ENCODE peak calls at places on chromosome 11, in nine cellular contexts. One of them, this sample, is unnamed.

GRCh38 chr11:97982512-97982911 is 1038.2 kb upstream of the CNTN5 start:
- DNase-seq in endothelial cell: no peak
- DNase-seq in stomach: no peak
- DNase-seq in RWPE2: no peak
- DNase-seq in MM.1S: no peak
- DNase-seq in cardiac muscle cell: no peak
- DNase-seq in HFFc6: no peak
- DNase-seq in cardiac fibroblast: no peak
- DNase-seq in fibroblast of lung: no peak
- DNase-seq in this sample: no peak

GRCh38 chr11:111344032-111344431 is 35.0 kb downstream of the POU2AF1 start:
- DNase-seq in endothelial cell: no peak
- DNase-seq in stomach: no peak
- DNase-seq in RWPE2: no peak
- DNase-seq in MM.1S: no peak
- DNase-seq in cardiac muscle cell: peak
- DNase-seq in HFFc6: peak
- DNase-seq in cardiac fibroblast: peak
- DNase-seq in fibroblast of lung: peak
- DNase-seq in this sample: no peak

GRCh38 chr11:120196857-120197253 is 14.0 kb upstream of the OAF start:
- DNase-seq in endothelial cell: no peak
- DNase-seq in stomach: no peak
- DNase-seq in RWPE2: no peak
- DNase-seq in MM.1S: no peak
- DNase-seq in cardiac muscle cell: no peak
- DNase-seq in HFFc6: no peak
- DNase-seq in cardiac fibroblast: no peak
- DNase-seq in fibroblast of lung: no peak
- DNase-seq in this sample: no peak

GRCh38 chr11:33617672-33618362 is 82.8 kb downstream of the C11orf91 start:
- DNase-seq in endothelial cell: no peak
- DNase-seq in stomach: no peak
- DNase-seq in RWPE2: no peak
- DNase-seq in MM.1S: no peak
- DNase-seq in cardiac muscle cell: no peak
- DNase-seq in HFFc6: no peak
- DNase-seq in cardiac fibroblast: peak
- DNase-seq in fibroblast of lung: peak
- DNase-seq in this sample: no peak

GRCh38 chr11:117909611-117910382 is 19.4 kb downstream of the TMPRSS13 start:
- DNase-seq in endothelial cell: no peak
- DNase-seq in stomach: no peak
- DNase-seq in RWPE2: peak
- DNase-seq in MM.1S: no peak
- DNase-seq in cardiac muscle cell: no peak
- DNase-seq in HFFc6: no peak
- DNase-seq in cardiac fibroblast: no peak
- DNase-seq in fibroblast of lung: no peak
- DNase-seq in this sample: no peak

GRCh38 chr11:116782728-116783127 is 5.1 kb downstream of the ZPR1 start:
- DNase-seq in endothelial cell: no peak
- DNase-seq in stomach: no peak
- DNase-seq in RWPE2: no peak
- DNase-seq in MM.1S: no peak
- DNase-seq in cardiac muscle cell: peak
- DNase-seq in HFFc6: peak
- DNase-seq in cardiac fibroblast: peak
- DNase-seq in fibroblast of lung: peak
- DNase-seq in this sample: no peak

GRCh38 chr11:31417357-31417756 is 47.7 kb downstream of the DNAJC24 start:
- DNase-seq in endothelial cell: no peak
- DNase-seq in stomach: no peak
- DNase-seq in RWPE2: no peak
- DNase-seq in MM.1S: no peak
- DNase-seq in cardiac muscle cell: no peak
- DNase-seq in HFFc6: no peak
- DNase-seq in cardiac fibroblast: no peak
- DNase-seq in fibroblast of lung: no peak
- DNase-seq in this sample: no peak

GRCh38 chr11:105181521-105181920 is 42.0 kb upstream of the CARD18 start:
- DNase-seq in endothelial cell: no peak
- DNase-seq in stomach: no peak
- DNase-seq in RWPE2: no peak
- DNase-seq in MM.1S: no peak
- DNase-seq in cardiac muscle cell: peak
- DNase-seq in HFFc6: no peak
- DNase-seq in cardiac fibroblast: peak
- DNase-seq in fibroblast of lung: peak
- DNase-seq in this sample: no peak

GRCh38 chr11:90229791-90230190 is 6.9 kb upstream of the CHORDC1 start:
- DNase-seq in endothelial cell: no peak
- DNase-seq in stomach: no peak
- DNase-seq in RWPE2: no peak
- DNase-seq in MM.1S: no peak
- DNase-seq in cardiac muscle cell: peak
- DNase-seq in HFFc6: peak
- DNase-seq in cardiac fibroblast: peak
- DNase-seq in fibroblast of lung: peak
- DNase-seq in this sample: no peak

GRCh38 chr11:110289472-110289871 is 6.9 kb downstream of the RDX start:
- DNase-seq in endothelial cell: no peak
- DNase-seq in stomach: no peak
- DNase-seq in RWPE2: no peak
- DNase-seq in MM.1S: no peak
- DNase-seq in cardiac muscle cell: no peak
- DNase-seq in HFFc6: no peak
- DNase-seq in cardiac fibroblast: peak
- DNase-seq in fibroblast of lung: peak
- DNase-seq in this sample: no peak

GRCh38 chr11:90532125-90532524 is 309.3 kb upstream of the CHORDC1 start:
- DNase-seq in endothelial cell: no peak
- DNase-seq in stomach: no peak
- DNase-seq in RWPE2: no peak
- DNase-seq in MM.1S: no peak
- DNase-seq in cardiac muscle cell: no peak
- DNase-seq in HFFc6: no peak
- DNase-seq in cardiac fibroblast: no peak
- DNase-seq in fibroblast of lung: no peak
- DNase-seq in this sample: no peak

GRCh38 chr11:6297831-6298230 is 22.5 kb downstream of the CAVIN3 start:
- DNase-seq in endothelial cell: no peak
- DNase-seq in stomach: no peak
- DNase-seq in RWPE2: no peak
- DNase-seq in MM.1S: no peak
- DNase-seq in cardiac muscle cell: no peak
- DNase-seq in HFFc6: no peak
- DNase-seq in cardiac fibroblast: peak
- DNase-seq in fibroblast of lung: no peak
- DNase-seq in this sample: no peak

GRCh38 chr11:12005476-12005875 is 3.0 kb downstream of the DKK3 start:
- DNase-seq in endothelial cell: no peak
- DNase-seq in stomach: no peak
- DNase-seq in RWPE2: no peak
- DNase-seq in MM.1S: no peak
- DNase-seq in cardiac muscle cell: peak
- DNase-seq in HFFc6: peak
- DNase-seq in cardiac fibroblast: peak
- DNase-seq in fibroblast of lung: peak
- DNase-seq in this sample: no peak

GRCh38 chr11:84722583-84723108 is 904.5 kb downstream of the DLG2 start:
- DNase-seq in endothelial cell: no peak
- DNase-seq in stomach: no peak
- DNase-seq in RWPE2: no peak
- DNase-seq in MM.1S: peak
- DNase-seq in cardiac muscle cell: no peak
- DNase-seq in HFFc6: no peak
- DNase-seq in cardiac fibroblast: no peak
- DNase-seq in fibroblast of lung: no peak
- DNase-seq in this sample: peak
- TF ChIP-seq CTCF in endothelial cell: no peak
- TF ChIP-seq CTCF in stomach: no peak
- TF ChIP-seq CTCF in RWPE2: no peak
- TF ChIP-seq CTCF in MM.1S: peak
- TF ChIP-seq CTCF in cardiac muscle cell: no peak
- TF ChIP-seq CTCF in HFFc6: no peak
- TF ChIP-seq CTCF in cardiac fibroblast: no peak
- TF ChIP-seq CTCF in fibroblast of lung: no peak
- TF ChIP-seq CTCF in this sample: peak

GRCh38 chr11:46363455-46363920 is 16.2 kb downstream of the DGKZ start:
- DNase-seq in endothelial cell: no peak
- DNase-seq in stomach: no peak
- DNase-seq in RWPE2: no peak
- DNase-seq in MM.1S: no peak
- DNase-seq in cardiac muscle cell: no peak
- DNase-seq in HFFc6: peak
- DNase-seq in cardiac fibroblast: peak
- DNase-seq in fibroblast of lung: peak
- DNase-seq in this sample: no peak
- TF ChIP-seq CTCF in endothelial cell: no peak
- TF ChIP-seq CTCF in stomach: no peak
- TF ChIP-seq CTCF in RWPE2: no peak
- TF ChIP-seq CTCF in MM.1S: no peak
- TF ChIP-seq CTCF in cardiac muscle cell: no peak
- TF ChIP-seq CTCF in HFFc6: no peak
- TF ChIP-seq CTCF in cardiac fibroblast: peak
- TF ChIP-seq CTCF in fibroblast of lung: no peak
- TF ChIP-seq CTCF in this sample: no peak

GRCh38 chr11:8309862-8310261 is 46.2 kb upstream of the LMO1 start:
- DNase-seq in endothelial cell: no peak
- DNase-seq in stomach: no peak
- DNase-seq in RWPE2: peak
- DNase-seq in MM.1S: no peak
- DNase-seq in cardiac muscle cell: no peak
- DNase-seq in HFFc6: no peak
- DNase-seq in cardiac fibroblast: no peak
- DNase-seq in fibroblast of lung: no peak
- DNase-seq in this sample: no peak
- TF ChIP-seq CTCF in endothelial cell: no peak
- TF ChIP-seq CTCF in stomach: no peak
- TF ChIP-seq CTCF in RWPE2: peak
- TF ChIP-seq CTCF in MM.1S: no peak
- TF ChIP-seq CTCF in cardiac muscle cell: no peak
- TF ChIP-seq CTCF in HFFc6: no peak
- TF ChIP-seq CTCF in cardiac fibroblast: no peak
- TF ChIP-seq CTCF in fibroblast of lung: no peak
- TF ChIP-seq CTCF in this sample: no peak

GRCh38 chr11:74398244-74399159 is at the start of gene PGM2L1:
- DNase-seq in endothelial cell: peak
- DNase-seq in stomach: peak
- DNase-seq in RWPE2: peak
- DNase-seq in MM.1S: peak
- DNase-seq in cardiac muscle cell: peak
- DNase-seq in HFFc6: peak
- DNase-seq in cardiac fibroblast: peak
- DNase-seq in fibroblast of lung: peak
- DNase-seq in this sample: peak

GRCh38 chr11:74403607-74404006 is 5.4 kb upstream of the PGM2L1 start:
- DNase-seq in endothelial cell: no peak
- DNase-seq in stomach: no peak
- DNase-seq in RWPE2: no peak
- DNase-seq in MM.1S: no peak
- DNase-seq in cardiac muscle cell: no peak
- DNase-seq in HFFc6: no peak
- DNase-seq in cardiac fibroblast: no peak
- DNase-seq in fibroblast of lung: no peak
- DNase-seq in this sample: no peak

DNA sequence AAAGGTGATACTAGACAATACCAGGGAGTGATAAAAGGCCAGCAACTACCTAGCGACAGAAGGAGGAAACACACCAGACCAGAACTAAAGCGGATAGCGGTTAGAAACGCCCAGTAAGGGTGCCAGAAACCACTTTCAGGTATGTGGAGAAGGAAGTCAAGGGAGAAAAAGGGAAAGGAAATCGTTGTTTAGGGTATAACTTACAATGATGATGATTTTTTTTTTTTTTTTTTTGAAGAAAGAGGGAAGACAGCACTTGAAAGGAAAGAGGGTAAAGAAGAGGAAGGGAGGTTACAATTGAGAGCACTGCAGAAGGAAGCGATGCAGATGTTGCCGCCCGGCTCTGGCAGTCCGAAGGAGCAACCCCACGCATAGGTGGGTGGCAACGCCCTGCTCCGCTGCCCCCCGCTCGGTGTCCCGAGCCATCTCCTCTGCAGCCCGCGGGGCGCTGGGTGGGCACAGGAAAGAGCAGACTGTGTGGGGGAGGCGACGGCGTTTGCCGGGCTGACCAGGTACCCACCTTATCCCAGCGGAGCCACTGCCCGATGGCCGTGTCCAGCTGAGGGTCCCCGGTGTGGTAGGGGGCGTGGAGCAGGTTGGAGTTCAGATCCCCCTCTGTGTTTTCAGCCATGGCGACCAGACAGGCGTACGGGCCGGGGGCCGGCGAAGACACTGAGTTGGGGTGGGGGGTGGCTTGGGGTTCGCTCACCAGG is 546 bp downstream of the PGM2L1 start:
- DNase-seq in endothelial cell: peak
- DNase-seq in stomach: peak
- DNase-seq in RWPE2: no peak
- DNase-seq in MM.1S: peak
- DNase-seq in cardiac muscle cell: peak
- DNase-seq in HFFc6: no peak
- DNase-seq in cardiac fibroblast: peak
- DNase-seq in fibroblast of lung: peak
- DNase-seq in this sample: peak
- TF ChIP-seq CTCF in endothelial cell: no peak
- TF ChIP-seq CTCF in stomach: no peak
- TF ChIP-seq CTCF in RWPE2: peak
- TF ChIP-seq CTCF in MM.1S: peak
- TF ChIP-seq CTCF in cardiac muscle cell: no peak
- TF ChIP-seq CTCF in HFFc6: no peak
- TF ChIP-seq CTCF in cardiac fibroblast: no peak
- TF ChIP-seq CTCF in fibroblast of lung: no peak
- TF ChIP-seq CTCF in this sample: no peak

GRCh38 chr11:75239551-75240290 is 853 bp upstream of the TPBGL start:
- DNase-seq in endothelial cell: no peak
- DNase-seq in stomach: peak
- DNase-seq in RWPE2: no peak
- DNase-seq in MM.1S: no peak
- DNase-seq in cardiac muscle cell: no peak
- DNase-seq in HFFc6: no peak
- DNase-seq in cardiac fibroblast: no peak
- DNase-seq in fibroblast of lung: no peak
- DNase-seq in this sample: no peak

GRCh38 chr11:75237050-75237449 is 3.5 kb upstream of the TPBGL start:
- DNase-seq in endothelial cell: no peak
- DNase-seq in stomach: no peak
- DNase-seq in RWPE2: no peak
- DNase-seq in MM.1S: no peak
- DNase-seq in cardiac muscle cell: no peak
- DNase-seq in HFFc6: no peak
- DNase-seq in cardiac fibroblast: no peak
- DNase-seq in fibroblast of lung: no peak
- DNase-seq in this sample: no peak

GRCh38 chr11:75240381-75241035 is at the start of gene TPBGL:
- DNase-seq in endothelial cell: peak
- DNase-seq in stomach: peak
- DNase-seq in RWPE2: no peak
- DNase-seq in MM.1S: no peak
- DNase-seq in cardiac muscle cell: peak
- DNase-seq in HFFc6: no peak
- DNase-seq in cardiac fibroblast: no peak
- DNase-seq in fibroblast of lung: peak
- DNase-seq in this sample: peak

GRCh38 chr11:75241036-75241905 is 697 bp downstream of the TPBGL start:
- DNase-seq in endothelial cell: peak
- DNase-seq in stomach: peak
- DNase-seq in RWPE2: no peak
- DNase-seq in MM.1S: peak
- DNase-seq in cardiac muscle cell: peak
- DNase-seq in HFFc6: peak
- DNase-seq in cardiac fibroblast: peak
- DNase-seq in fibroblast of lung: peak
- DNase-seq in this sample: peak

GRCh38 chr11:75238595-75239245 is 1.9 kb upstream of the TPBGL start:
- DNase-seq in endothelial cell: no peak
- DNase-seq in stomach: peak
- DNase-seq in RWPE2: no peak
- DNase-seq in MM.1S: no peak
- DNase-seq in cardiac muscle cell: no peak
- DNase-seq in HFFc6: no peak
- DNase-seq in cardiac fibroblast: no peak
- DNase-seq in fibroblast of lung: no peak
- DNase-seq in this sample: no peak
- TF ChIP-seq CTCF in endothelial cell: no peak
- TF ChIP-seq CTCF in stomach: no peak
- TF ChIP-seq CTCF in RWPE2: no peak
- TF ChIP-seq CTCF in MM.1S: no peak
- TF ChIP-seq CTCF in cardiac muscle cell: no peak
- TF ChIP-seq CTCF in HFFc6: no peak
- TF ChIP-seq CTCF in cardiac fibroblast: no peak
- TF ChIP-seq CTCF in fibroblast of lung: no peak
- TF ChIP-seq CTCF in this sample: no peak

This sample was measured in WTC11.